ENCODE peak calls at places on chromosomes 6 and 20, in five cellular contexts. H, F, Q, U and O are unnamed samples.

GRCh38 chr6:167397712-167398111 is 72.8 kb downstream of the TTLL2 start:
- DNase-seq in Q (no peak), U (no peak), F (no peak), H (no peak), O (no peak)

GRCh38 chr6:137362878-137363804 is 131.1 kb downstream of the OLIG3 start:
- DNase-seq in F (peak; percentile 10), H (no peak), U (no peak), Q (no peak), O (no peak)

GRCh38 chr6:168192195-168192900 is 113.3 kb upstream of the FRMD1 start:
- DNase-seq in Q (no peak), F (no peak), H (no peak), U (no peak), O (no peak)

GRCh38 chr20:53609501-53610445 is 16.1 kb upstream of the ZNF217 start:
- DNase-seq in H (peak; percentile 71), Q (no peak), F (no peak), U (no peak), O (no peak)

GRCh38 chr6:131951576-131952230 is 531 bp upstream of the CCN2 start:
- DNase-seq in U (no peak), Q (no peak), F (no peak), H (no peak), O (no peak)

GRCh38 chr20:17617868-17618672 is 48.2 kb downstream of the DSTN start:
- DNase-seq in H (no peak), U (no peak), F (no peak), Q (no peak), O (no peak)

GRCh38 chr6:45436544-45437440 is 59.1 kb upstream of the SUPT3H start:
- DNase-seq in H (peak; percentile 81), U (no peak), F (no peak), Q (no peak), O (no peak)

GRCh38 chr6:116278853-116279231 is 888 bp downstream of the TSPYL1 start:
- DNase-seq in Q (no peak), H (no peak), U (no peak), F (no peak), O (no peak)

GRCh38 chr6:116631379-116631990 is 15.2 kb downstream of the RSPH4A start:
- DNase-seq in H (no peak), F (no peak), Q (no peak), U (no peak), O (no peak)

GRCh38 chr6:26122402-26122792 is 35.2 kb downstream of the HFE start:
- DNase-seq in U (no peak), H (no peak), Q (no peak), F (no peak), O (no peak)